ENCODE peak calls at places on chromosomes 7 and 10, in four cellular contexts. One of them, this sample, is unnamed.

GRCh38 chr7:47401571-47402570 is 180.0 kb downstream of the TNS3 start:
- ATAC-seq in naive thymus-derived CD8-positive, alpha-beta T cell: no peak
- ATAC-seq in activated CD4-positive, alpha-beta T cell treated with anti-CD3 and anti-CD28 coated beads for 36 hours: no peak
- ATAC-seq in mucosa of descending colon: no peak
- ATAC-seq in this sample: no peak

GRCh38 chr10:69466689-69467088 is 15.4 kb downstream of the TSPAN15 start:
- ATAC-seq in naive thymus-derived CD8-positive, alpha-beta T cell: no peak
- ATAC-seq in activated CD4-positive, alpha-beta T cell treated with anti-CD3 and anti-CD28 coated beads for 36 hours: no peak
- ATAC-seq in mucosa of descending colon: no peak
- ATAC-seq in this sample: no peak

GRCh38 chr10:14822879-14823755 is 14.7 kb downstream of the CDNF start:
- ATAC-seq in naive thymus-derived CD8-positive, alpha-beta T cell: peak
- ATAC-seq in activated CD4-positive, alpha-beta T cell treated with anti-CD3 and anti-CD28 coated beads for 36 hours: peak
- ATAC-seq in mucosa of descending colon: peak
- ATAC-seq in this sample: peak

GRCh38 chr10:117537436-117537903 is 5.1 kb upstream of the EMX2 start:
- ATAC-seq in naive thymus-derived CD8-positive, alpha-beta T cell: no peak
- ATAC-seq in activated CD4-positive, alpha-beta T cell treated with anti-CD3 and anti-CD28 coated beads for 36 hours: peak
- ATAC-seq in mucosa of descending colon: peak
- ATAC-seq in this sample: peak

GRCh38 chr10:127757033-127757432 is 20.0 kb downstream of the FOXI2 start:
- ATAC-seq in naive thymus-derived CD8-positive, alpha-beta T cell: no peak
- ATAC-seq in activated CD4-positive, alpha-beta T cell treated with anti-CD3 and anti-CD28 coated beads for 36 hours: no peak
- ATAC-seq in mucosa of descending colon: no peak
- ATAC-seq in this sample: no peak

GRCh38 chr10:132615346-132616169 is 78.0 kb downstream of the INPP5A start:
- ATAC-seq in naive thymus-derived CD8-positive, alpha-beta T cell: no peak
- ATAC-seq in activated CD4-positive, alpha-beta T cell treated with anti-CD3 and anti-CD28 coated beads for 36 hours: no peak
- ATAC-seq in mucosa of descending colon: no peak
- ATAC-seq in this sample: no peak

GRCh38 chr7:96304573-96304972 is 17.3 kb downstream of the SLC25A13 start:
- ATAC-seq in naive thymus-derived CD8-positive, alpha-beta T cell: no peak
- ATAC-seq in activated CD4-positive, alpha-beta T cell treated with anti-CD3 and anti-CD28 coated beads for 36 hours: peak
- ATAC-seq in mucosa of descending colon: no peak
- ATAC-seq in this sample: peak

GRCh38 chr10:62681211-62681940 is 123.1 kb upstream of the ADO start:
- ATAC-seq in naive thymus-derived CD8-positive, alpha-beta T cell: peak
- ATAC-seq in activated CD4-positive, alpha-beta T cell treated with anti-CD3 and anti-CD28 coated beads for 36 hours: peak
- ATAC-seq in mucosa of descending colon: peak
- ATAC-seq in this sample: peak

GRCh38 chr10:86586516-86586915 is 64.9 kb upstream of the WAPL start:
- ATAC-seq in naive thymus-derived CD8-positive, alpha-beta T cell: no peak
- ATAC-seq in activated CD4-positive, alpha-beta T cell treated with anti-CD3 and anti-CD28 coated beads for 36 hours: no peak
- ATAC-seq in mucosa of descending colon: no peak
- ATAC-seq in this sample: no peak

GRCh38 chr10:124619802-124620490 is 124.2 kb downstream of the FAM53B start:
- ATAC-seq in naive thymus-derived CD8-positive, alpha-beta T cell: peak
- ATAC-seq in activated CD4-positive, alpha-beta T cell treated with anti-CD3 and anti-CD28 coated beads for 36 hours: no peak
- ATAC-seq in mucosa of descending colon: peak
- ATAC-seq in this sample: no peak

GRCh38 chr7:101739757-101740398 is 77.5 kb upstream of the CUX1 start:
- ATAC-seq in naive thymus-derived CD8-positive, alpha-beta T cell: no peak
- ATAC-seq in activated CD4-positive, alpha-beta T cell treated with anti-CD3 and anti-CD28 coated beads for 36 hours: no peak
- ATAC-seq in mucosa of descending colon: peak
- ATAC-seq in this sample: no peak

GRCh38 chr7:149799397-149800168 is 26.2 kb upstream of the ZNF467 start:
- ATAC-seq in naive thymus-derived CD8-positive, alpha-beta T cell: peak
- ATAC-seq in activated CD4-positive, alpha-beta T cell treated with anti-CD3 and anti-CD28 coated beads for 36 hours: peak
- ATAC-seq in mucosa of descending colon: peak
- ATAC-seq in this sample: no peak

GRCh38 chr10:24982294-24983064 is 30.1 kb upstream of the PRTFDC1 start:
- ATAC-seq in naive thymus-derived CD8-positive, alpha-beta T cell: no peak
- ATAC-seq in activated CD4-positive, alpha-beta T cell treated with anti-CD3 and anti-CD28 coated beads for 36 hours: no peak
- ATAC-seq in mucosa of descending colon: no peak
- ATAC-seq in this sample: no peak

GRCh38 chr10:34260904-34261303 is 554.2 kb downstream of the PARD3 start:
- ATAC-seq in naive thymus-derived CD8-positive, alpha-beta T cell: no peak
- ATAC-seq in activated CD4-positive, alpha-beta T cell treated with anti-CD3 and anti-CD28 coated beads for 36 hours: no peak
- ATAC-seq in mucosa of descending colon: no peak
- ATAC-seq in this sample: no peak

GRCh38 chr7:77244222-77244934 is 44.8 kb upstream of the FGL2 start:
- ATAC-seq in naive thymus-derived CD8-positive, alpha-beta T cell: no peak
- ATAC-seq in activated CD4-positive, alpha-beta T cell treated with anti-CD3 and anti-CD28 coated beads for 36 hours: peak
- ATAC-seq in mucosa of descending colon: peak
- ATAC-seq in this sample: no peak

GRCh38 chr10:62047960-62048383 is 146.5 kb downstream of the ARID5B start:
- ATAC-seq in naive thymus-derived CD8-positive, alpha-beta T cell: peak
- ATAC-seq in activated CD4-positive, alpha-beta T cell treated with anti-CD3 and anti-CD28 coated beads for 36 hours: peak
- ATAC-seq in mucosa of descending colon: peak
- ATAC-seq in this sample: no peak

GRCh38 chr10:60828489-60828852 is 50.2 kb downstream of the CDK1 start:
- ATAC-seq in naive thymus-derived CD8-positive, alpha-beta T cell: no peak
- ATAC-seq in activated CD4-positive, alpha-beta T cell treated with anti-CD3 and anti-CD28 coated beads for 36 hours: peak
- ATAC-seq in mucosa of descending colon: no peak
- ATAC-seq in this sample: peak

GRCh38 chr7:25946181-25946580 is 205.8 kb upstream of the NFE2L3 start:
- ATAC-seq in naive thymus-derived CD8-positive, alpha-beta T cell: no peak
- ATAC-seq in activated CD4-positive, alpha-beta T cell treated with anti-CD3 and anti-CD28 coated beads for 36 hours: no peak
- ATAC-seq in mucosa of descending colon: no peak
- ATAC-seq in this sample: no peak

GRCh38 chr10:84294766-84295447 is 33.5 kb upstream of the CCSER2 start:
- ATAC-seq in naive thymus-derived CD8-positive, alpha-beta T cell: no peak
- ATAC-seq in activated CD4-positive, alpha-beta T cell treated with anti-CD3 and anti-CD28 coated beads for 36 hours: peak
- ATAC-seq in mucosa of descending colon: no peak
- ATAC-seq in this sample: no peak

GRCh38 chr10:101646369-101646768 is 48.6 kb downstream of the FBXW4 start:
- ATAC-seq in naive thymus-derived CD8-positive, alpha-beta T cell: no peak
- ATAC-seq in activated CD4-positive, alpha-beta T cell treated with anti-CD3 and anti-CD28 coated beads for 36 hours: no peak
- ATAC-seq in mucosa of descending colon: no peak
- ATAC-seq in this sample: no peak

GRCh38 chr10:63670291-63670898 is 149.2 kb downstream of the REEP3 start:
- ATAC-seq in naive thymus-derived CD8-positive, alpha-beta T cell: no peak
- ATAC-seq in activated CD4-positive, alpha-beta T cell treated with anti-CD3 and anti-CD28 coated beads for 36 hours: peak
- ATAC-seq in mucosa of descending colon: no peak
- ATAC-seq in this sample: peak

GRCh38 chr10:33371234-33371633 is 36.8 kb upstream of the NRP1 start:
- ATAC-seq in naive thymus-derived CD8-positive, alpha-beta T cell: no peak
- ATAC-seq in activated CD4-positive, alpha-beta T cell treated with anti-CD3 and anti-CD28 coated beads for 36 hours: no peak
- ATAC-seq in mucosa of descending colon: no peak
- ATAC-seq in this sample: no peak

GRCh38 chr10:63054889-63055606 is 78.1 kb upstream of the NRBF2 start:
- ATAC-seq in naive thymus-derived CD8-positive, alpha-beta T cell: no peak
- ATAC-seq in activated CD4-positive, alpha-beta T cell treated with anti-CD3 and anti-CD28 coated beads for 36 hours: peak
- ATAC-seq in mucosa of descending colon: no peak
- ATAC-seq in this sample: no peak

GRCh38 chr10:4889959-4890358 is 64.0 kb downstream of the AKR1E2 start:
- ATAC-seq in naive thymus-derived CD8-positive, alpha-beta T cell: no peak
- ATAC-seq in activated CD4-positive, alpha-beta T cell treated with anti-CD3 and anti-CD28 coated beads for 36 hours: no peak
- ATAC-seq in mucosa of descending colon: no peak
- ATAC-seq in this sample: no peak

GRCh38 chr10:74231375-74231774 is 80.4 kb downstream of the ADK start:
- ATAC-seq in naive thymus-derived CD8-positive, alpha-beta T cell: no peak
- ATAC-seq in activated CD4-positive, alpha-beta T cell treated with anti-CD3 and anti-CD28 coated beads for 36 hours: no peak
- ATAC-seq in mucosa of descending colon: no peak
- ATAC-seq in this sample: peak

GRCh38 chr7:156773966-156774365 is 119.0 kb downstream of the LMBR1 start:
- ATAC-seq in naive thymus-derived CD8-positive, alpha-beta T cell: no peak
- ATAC-seq in activated CD4-positive, alpha-beta T cell treated with anti-CD3 and anti-CD28 coated beads for 36 hours: no peak
- ATAC-seq in mucosa of descending colon: no peak
- ATAC-seq in this sample: no peak